ENCODE peak calls at places on chromosomes 7 and 10, in four cellular contexts. T, R, J and Y are unnamed samples.

GRCh38 chr10:72342911-72343310 is 11.8 kb downstream of the DNAJB12 start:
- DNase-seq in T (no peak), R (no peak), J (no peak), Y (no peak)

GRCh38 chr7:132412435-132412834 is 163.8 kb downstream of the PLXNA4 start:
- DNase-seq in T (no peak), R (no peak), J (no peak), Y (no peak)

GRCh38 chr10:88754272-88754671 is 5.5 kb upstream of the LIPN start:
- DNase-seq in T (no peak), R (no peak), J (no peak), Y (no peak)

GRCh38 chr7:36570508-36571219 is 153.6 kb downstream of the AOAH start:
- DNase-seq in T (no peak), R (no peak), J (no peak), Y (no peak)

GRCh38 chr7:16078076-16078952 is 343.0 kb downstream of the CRPPA start:
- DNase-seq in T (no peak), R (peak; percentile 6), J (peak; percentile 47), Y (no peak)

GRCh38 chr10:20228748-20229147 is 412.5 kb downstream of the PLXDC2 start:
- DNase-seq in T (no peak), R (no peak), J (no peak), Y (no peak)

GRCh38 chr10:12420530-12421117 is 71.3 kb downstream of the CAMK1D start:
- DNase-seq in T (no peak), R (no peak), J (no peak), Y (no peak)

GRCh38 chr10:87722716-87723115 is 63.0 kb downstream of the PAPSS2 start:
- DNase-seq in T (no peak), R (no peak), J (no peak), Y (no peak)

GRCh38 chr10:76492026-76492425 is 1060.6 kb downstream of the LRMDA start:
- DNase-seq in T (no peak), R (no peak), J (no peak), Y (no peak)

GRCh38 chr7:96486681-96487080 is 164.8 kb upstream of the SLC25A13 start:
- DNase-seq in T (no peak), R (no peak), J (no peak), Y (no peak)

GRCh38 chr10:5888843-5889623 is 660 bp downstream of the ANKRD16 start:
- DNase-seq in T (no peak), R (peak; percentile 64), J (peak; percentile 32), Y (peak; percentile 34)

GRCh38 chr10:113961261-113961938 is 82.3 kb upstream of the ADRB1 start:
- DNase-seq in T (peak; percentile 53), R (peak; percentile 65), J (no peak), Y (no peak)

GRCh38 chr7:28739826-28740225 is 218.3 kb downstream of the TRIL start:
- DNase-seq in T (no peak), R (no peak), J (no peak), Y (no peak)

GRCh38 chr7:100575746-100576383 is 2.2 kb upstream of the SAP25 start:
- DNase-seq in T (no peak), R (no peak), J (no peak), Y (no peak)

GRCh38 chr7:151426486-151426905 is 13.4 kb downstream of the CRYGN start:
- DNase-seq in T (no peak), R (no peak), J (no peak), Y (peak; percentile 76)

DNA sequence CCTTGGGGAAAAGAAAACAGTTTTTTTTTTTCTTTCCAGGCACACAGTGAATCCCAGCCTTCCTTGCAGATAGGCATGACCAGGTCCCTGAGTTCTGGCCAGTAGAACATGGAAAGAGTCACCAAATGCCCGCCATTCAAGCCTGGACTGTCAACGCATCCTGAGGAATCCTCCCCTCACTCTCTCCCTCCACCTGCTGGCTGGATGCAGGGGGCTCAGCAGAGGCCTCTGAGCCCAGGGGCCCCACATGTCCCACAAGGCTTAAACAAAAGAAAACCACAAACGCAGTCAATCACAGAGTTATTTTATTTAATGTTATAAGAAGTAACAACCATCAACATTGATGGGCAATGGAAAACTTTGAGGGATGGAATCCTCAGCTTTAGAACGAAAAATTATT is 93.1 kb downstream of the JCAD start:
- DNase-seq in T (no peak), R (no peak), J (no peak), Y (no peak)
- TF ChIP-seq CTCF in T (no peak), R (no peak), J (no peak), Y (no peak)

GRCh38 chr10:100890141-100890695 is 22.5 kb upstream of the SLF2 start:
- DNase-seq in T (no peak), R (no peak), J (no peak), Y (no peak)
- TF ChIP-seq CTCF in T (no peak), R (no peak), J (no peak), Y (no peak)

DNA sequence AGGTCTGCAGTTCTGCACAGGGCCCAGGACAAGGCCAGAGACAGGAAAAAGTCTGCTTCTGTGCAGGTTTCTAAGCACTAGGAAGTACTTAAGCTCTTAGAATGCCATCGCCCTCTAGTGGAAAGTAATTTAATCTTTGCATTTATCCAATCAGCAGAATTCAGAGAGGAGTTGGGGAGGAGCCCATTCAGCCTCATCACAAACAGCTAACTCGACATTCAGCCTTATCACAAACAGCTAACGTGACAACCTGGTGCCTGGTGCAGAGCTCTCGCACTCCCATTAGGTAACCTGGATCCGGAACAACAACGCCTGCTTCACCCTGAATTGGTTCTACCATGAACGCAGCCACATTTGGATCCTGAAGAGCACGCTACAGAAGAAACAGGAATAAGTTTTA is 15.2 kb downstream of the OAT start:
- DNase-seq in T (no peak), R (peak; percentile 77), J (no peak), Y (no peak)
- TF ChIP-seq CTCF in T (peak; percentile 57), R (peak; percentile 50), J (peak; percentile 77), Y (peak; percentile 67)

GRCh38 chr7:71221049-71221448 is 89.1 kb downstream of the GALNT17 start:
- DNase-seq in T (no peak), R (no peak), J (no peak), Y (no peak)

GRCh38 chr7:71221549-71221948 is 89.6 kb downstream of the GALNT17 start:
- DNase-seq in T (no peak), R (no peak), J (no peak), Y (no peak)

GRCh38 chr7:71216211-71216610 is 84.3 kb downstream of the GALNT17 start:
- DNase-seq in T (no peak), R (no peak), J (no peak), Y (no peak)

DNA sequence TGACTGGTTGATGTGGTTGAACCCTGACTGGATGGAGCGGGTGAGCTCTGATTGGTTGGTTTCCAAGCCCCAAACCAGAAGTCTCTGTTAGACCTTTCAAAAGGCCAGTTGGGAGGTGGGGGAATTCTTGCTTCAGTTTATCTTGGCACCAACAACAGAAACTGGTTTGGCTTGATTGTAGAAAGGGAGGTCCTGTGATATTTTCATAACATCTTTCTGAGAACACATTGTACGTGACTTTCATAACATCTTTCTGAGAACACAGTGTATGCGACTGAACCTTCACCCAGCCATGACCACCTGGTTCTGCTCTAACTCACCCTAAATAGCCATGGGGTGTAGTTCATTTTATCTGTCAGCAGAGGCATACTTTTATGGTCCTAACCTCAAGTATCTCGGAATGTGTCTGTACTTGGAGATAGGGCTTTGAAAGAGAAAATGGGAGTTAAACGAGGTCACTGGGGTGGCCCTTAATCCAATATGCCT is 88.3 kb downstream of the GALNT17 start:
- DNase-seq in T (no peak), R (no peak), J (no peak), Y (no peak)
- TF ChIP-seq CTCF in T (no peak), R (no peak), J (peak; percentile 32), Y (no peak)

GRCh38 chr7:124840435-124840834 is 74.8 kb upstream of the GPR37 start:
- DNase-seq in T (no peak), R (no peak), J (no peak), Y (no peak)
- TF ChIP-seq CTCF in T (no peak), R (no peak), J (peak; percentile 57), Y (no peak)